ENCODE peak calls at places on chromosomes 7 and 10, in six cellular contexts. C is stimulated activated CD4-positive, alpha-beta T cell treated with anti-CD3 and anti-CD28 coated beads, Interleukin-4, amount 100 ng/mL, for 48 hours; W is Daoy; V is iris pigment epithelial cell; E is HFFc6; B is NCI-H460. A is an unnamed sample.

GRCh38 chr7:44634839-44635591 is 28.6 kb downstream of the OGDH start:
- DNase-seq in B (no peak), V (no peak), W (peak; percentile 57), C (no peak), E (no peak), A (no peak)

GRCh38 chr7:68246189-68246633 is 1249.6 kb downstream of the TYW1 start:
- DNase-seq in C (no peak), W (no peak), B (no peak), E (no peak), V (no peak), A (no peak)

GRCh38 chr7:140478361-140479061 is 794 bp downstream of the MKRN1 start:
- DNase-seq in B (no peak), C (peak; percentile 22), W (peak; percentile 47), V (peak; percentile 49), E (peak; percentile 20), A (no peak)

GRCh38 chr10:44955408-44956070 is 4.1 kb upstream of the RASSF4 start:
- DNase-seq in C (no peak), B (no peak), V (no peak), W (no peak), E (no peak), A (no peak)

GRCh38 chr10:71060636-71061426 is 151.5 kb upstream of the UNC5B start:
- DNase-seq in C (no peak), E (no peak), W (no peak), B (no peak), V (no peak), A (no peak)

GRCh38 chr7:158614695-158615094 is 27.1 kb upstream of the PTPRN2 start:
- DNase-seq in V (peak; percentile 83), W (no peak), C (no peak), E (peak; percentile 59), B (no peak), A (no peak)

GRCh38 chr7:3431306-3431705 is 130.3 kb downstream of the SDK1 start:
- DNase-seq in E (no peak), B (no peak), C (no peak), W (no peak), V (peak; percentile 54), A (no peak)

GRCh38 chr7:116644628-116645027 is 27.4 kb upstream of the MET start:
- DNase-seq in W (no peak), C (no peak), B (no peak), V (no peak), E (no peak), A (no peak)

GRCh38 chr10:72243822-72244437 is 27.9 kb upstream of the ASCC1 start:
- DNase-seq in B (peak; percentile 94), V (peak; percentile 97), E (peak; percentile 90), C (no peak), W (peak; percentile 35), A (no peak)